ENCODE peak calls at places on chromosomes 2 and 18, in four cellular contexts. R, J, I and V are unnamed samples. For H3K4me1 and H3K27me3, the result is how much of the 10 kb centered on the place peaks cover.

GRCh38 chr2:85914916-85915315 is 26.1 kb upstream of the ST3GAL5 start:
- DNase-seq in R (no peak), J (no peak), I (no peak), V (no peak)

GRCh38 chr2:120419073-120419472 is 73.1 kb downstream of the INHBB start:
- DNase-seq in I (peak), R (no peak), J (no peak), V (no peak)

GRCh38 chr18:24414349-24415003 is 12.0 kb upstream of the IMPACT start:
- DNase-seq in R (no peak), I (no peak), J (no peak), V (no peak)

GRCh38 chr2:219661955-219662395 is 34.5 kb downstream of the SLC4A3 start:
- DNase-seq in J (no peak), I (no peak), R (peak), V (peak)

GRCh38 chr18:41618135-41618534 is 336.9 kb upstream of the PIK3C3 start:
- DNase-seq in I (no peak), R (no peak), J (no peak), V (peak)

GRCh38 chr2:98771771-98772521 is 41.0 kb upstream of the MGAT4A start:
- DNase-seq in R (no peak), I (no peak), J (no peak), V (no peak)

GRCh38 chr2:46652514-46653170 is 173.3 kb downstream of the TMEM247 start:
- DNase-seq in J (no peak), R (no peak), I (no peak), V (no peak)

GRCh38 chr2:84495539-84496146 is 20.7 kb upstream of the DNAH6 start:
- DNase-seq in R (peak), I (no peak), J (no peak), V (no peak)

GRCh38 chr2:74878551-74878950 is 44.6 kb downstream of the HK2 start:
- DNase-seq in J (no peak), I (no peak), R (no peak), V (no peak)

GRCh38 chr2:74387346-74387745 is 7.2 kb upstream of the DCTN1 start:
- DNase-seq in R (no peak), J (no peak), I (no peak), V (no peak)

GRCh38 chr2:30115141-30115980 is 31.4 kb upstream of the YPEL5 start:
- DNase-seq in I (peak), R (peak), J (peak), V (no peak)

GRCh38 chr2:238644095-238645081 is 203.5 kb upstream of the TWIST2 start:
- DNase-seq in J (peak), I (no peak), R (peak), V (peak)

GRCh38 chr2:58364098-58364497 is 123.0 kb upstream of the FANCL start:
- DNase-seq in I (no peak), J (no peak), R (no peak), V (no peak)

GRCh38 chr2:68365087-68365486 is at the start of gene PLEK:
- DNase-seq in J (peak), R (no peak), I (peak), V (no peak)

GRCh38 chr2:29431485-29431884 is 316.3 kb downstream of the CLIP4 start:
- DNase-seq in I (no peak), R (no peak), J (no peak), V (no peak)

GRCh38 chr2:179313057-179313456 is 48.4 kb upstream of the SESTD1 start:
- DNase-seq in J (no peak), R (no peak), I (no peak), V (no peak)

GRCh38 chr2:60554649-60555065 is 1.2 kb upstream of the BCL11A start:
- DNase-seq in R (peak), I (no peak), J (no peak), V (no peak)

GRCh38 chr2:24158131-24158530 is 16.7 kb upstream of the FAM228A start:
- DNase-seq in J (no peak), R (no peak), I (no peak), V (no peak)

GRCh38 chr2:170525566-170525900 is 189.6 kb upstream of the SP5 start:
- DNase-seq in I (peak), J (peak), R (peak), V (peak)

GRCh38 chr2:197152451-197153228 is 157.9 kb downstream of the ANKRD44 start:
- DNase-seq in J (no peak), I (no peak), R (no peak), V (no peak)
- H3K27ac ChIP-seq in J (no peak), I (no peak), R (no peak), V (no peak)

GRCh38 chr2:9226458-9227380 is 20.1 kb downstream of the ASAP2 start:
- DNase-seq in J (no peak), I (no peak), R (no peak), V (no peak)

GRCh38 chr2:9229470-9229820 is 22.8 kb downstream of the ASAP2 start:
- DNase-seq in R (no peak), J (no peak), I (no peak), V (no peak)

GRCh38 chr2:9228781-9229469 is 22.3 kb downstream of the ASAP2 start:
- DNase-seq in I (no peak), R (no peak), J (no peak), V (no peak)

GRCh38 chr2:9230051-9230802 is 23.6 kb downstream of the ASAP2 start:
- DNase-seq in I (no peak), J (no peak), R (no peak), V (no peak)

DNA sequence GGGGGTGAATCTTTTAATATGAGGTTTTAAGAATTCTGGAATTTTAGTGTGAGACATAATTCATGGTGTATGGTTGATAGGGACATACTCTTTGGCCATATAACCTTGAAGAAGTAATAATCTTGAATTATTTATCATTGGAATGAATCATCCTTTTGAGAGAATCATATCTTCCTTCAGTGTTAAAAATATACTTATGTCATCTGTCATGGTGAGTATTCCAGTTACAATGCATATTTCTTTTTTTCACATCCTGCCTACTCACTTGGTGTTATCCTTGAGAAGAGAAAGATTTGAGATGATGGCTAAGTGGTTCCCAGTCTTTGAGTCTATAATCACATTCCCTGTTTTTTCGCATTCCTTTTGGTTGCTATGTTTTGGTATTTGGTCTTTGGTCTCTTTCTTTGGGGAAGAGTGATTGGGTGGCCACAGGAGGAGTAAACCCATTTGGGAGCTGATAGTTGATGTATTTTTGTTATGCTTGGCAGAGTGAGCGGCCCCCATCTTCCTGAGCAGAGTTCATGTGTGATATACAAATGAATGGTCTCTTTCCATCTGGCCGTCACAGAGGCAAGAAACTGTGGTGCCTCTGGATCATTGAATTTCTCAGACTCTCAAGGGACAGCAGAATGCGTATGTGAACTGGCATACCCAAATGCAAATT is 21.6 kb downstream of the ASAP2 start:
- DNase-seq in I (no peak), J (no peak), R (no peak), V (no peak)
- H3K4me1 ChIP-seq in I (half or more), J (under half), R (under half), V (under half)

GRCh38 chr2:240782221-240782885 is 37.7 kb downstream of the KIF1A start:
- DNase-seq in I (peak), J (no peak), R (no peak), V (no peak)

GRCh38 chr2:240780023-240780831 is 39.8 kb downstream of the KIF1A start:
- DNase-seq in J (no peak), R (no peak), I (no peak), V (no peak)

GRCh38 chr2:240783819-240784621 is 36.0 kb downstream of the KIF1A start:
- DNase-seq in I (peak), R (no peak), J (no peak), V (no peak)

GRCh38 chr2:240782886-240783818 is 36.9 kb downstream of the KIF1A start:
- DNase-seq in I (peak), R (no peak), J (no peak), V (no peak)

GRCh38 chr2:240781471-240782220 is 38.4 kb downstream of the KIF1A start:
- DNase-seq in J (no peak), R (no peak), I (peak), V (no peak)
- H3K27me3 ChIP-seq in J (under half), R (under half), I (under half), V (under half)

GRCh38 chr2:71064110-71064611 is 4.3 kb upstream of the NAGK start:
- DNase-seq in R (no peak), J (no peak), I (no peak), V (peak)
- H3K27ac ChIP-seq in R (peak), J (no peak), I (no peak), V (no peak)

DNA sequence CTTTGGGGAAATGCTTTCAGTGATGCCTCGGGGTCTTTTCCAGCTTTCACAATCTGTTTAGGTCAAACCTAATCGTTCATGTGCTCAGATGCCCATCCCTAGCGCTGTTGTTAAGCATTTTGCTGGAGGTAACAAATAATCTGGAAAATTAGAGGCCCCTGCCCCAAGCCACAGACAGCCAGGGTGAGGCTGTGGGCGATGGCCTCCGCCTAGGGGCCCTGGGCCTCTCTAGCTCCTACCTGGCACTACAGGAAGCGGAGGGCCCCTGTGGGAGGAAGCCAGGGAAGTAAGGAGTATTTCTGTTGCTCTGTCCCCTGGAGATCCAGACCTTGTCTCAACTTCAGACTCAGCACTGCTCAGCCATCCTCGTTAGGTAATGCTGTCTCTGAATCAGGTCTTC is 12.5 kb upstream of the FOSL2 start:
- DNase-seq in I (no peak), J (no peak), R (no peak), V (no peak)
- H3K4me1 ChIP-seq in I (under half), J (under half), R (under half), V (under half)

DNA sequence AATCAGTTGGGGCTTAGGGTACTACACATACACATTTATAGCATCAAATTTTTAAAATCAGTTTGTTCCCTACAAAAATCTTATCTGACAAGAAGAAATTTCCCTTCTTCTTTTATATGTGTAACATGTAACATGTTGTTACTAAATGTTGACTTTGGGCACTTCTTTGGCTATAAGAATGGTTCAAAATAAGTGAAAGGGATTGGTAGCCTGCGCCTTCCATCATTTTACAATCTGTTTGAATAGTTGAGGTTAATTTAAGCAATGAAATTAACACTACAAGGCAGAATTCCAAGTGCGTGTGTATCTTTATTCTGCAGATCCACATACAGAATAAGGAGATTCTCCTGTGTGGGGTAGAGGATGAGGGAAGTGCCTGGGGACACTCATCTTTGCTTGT is 30.2 kb upstream of the SPP2 start:
- DNase-seq in J (no peak), I (no peak), R (no peak), V (no peak)
- H3K27me3 ChIP-seq in J (under half), I (under half), R (under half), V (under half)

GRCh38 chr18:7333163-7333562 is 102.3 kb downstream of the LRRC30 start:
- DNase-seq in J (no peak), R (no peak), I (no peak), V (no peak)
- H3K27ac ChIP-seq in J (no peak), R (no peak), I (no peak), V (no peak)